ENCODE peak calls at places on chromosomes 16 and 17, in nine cellular contexts. U, H, Y, W, L, I, M, A and S are unnamed samples.
A peak's percentile ranks its signal among the peaks of the same experiment; 100 is the strongest.

GRCh38 chr17:62059394-62059793 is 5.7 kb downstream of the MED13 start:
- DNase-seq in U (no peak), H (no peak), Y (no peak), W (no peak), L (no peak), I (no peak), M (no peak), A (no peak), S (no peak)

GRCh38 chr16:11328172-11329079 is 16.8 kb upstream of the RMI2 start:
- DNase-seq in U (peak; percentile 61), H (peak; percentile 80), Y (peak; percentile 97), W (peak; percentile 92), L (peak; percentile 95), I (peak; percentile 91), M (peak; percentile 28), A (peak; percentile 93), S (peak; percentile 35)

GRCh38 chr16:70267516-70267915 is 15.8 kb upstream of the EXOSC6 start:
- DNase-seq in U (no peak), H (no peak), Y (peak; percentile 55), W (peak; percentile 51), L (no peak), I (no peak), M (peak; percentile 55), A (peak; percentile 33), S (no peak)

GRCh38 chr17:17437461-17437860 is 39.3 kb upstream of the MED9 start:
- DNase-seq in U (no peak), H (no peak), Y (no peak), W (peak; percentile 24), L (no peak), I (no peak), M (no peak), A (no peak), S (no peak)

GRCh38 chr16:66520406-66521194 is 29.3 kb downstream of the TK2 start:
- DNase-seq in U (peak; percentile 47), H (no peak), Y (no peak), W (no peak), L (no peak), I (no peak), M (no peak), A (no peak), S (peak; percentile 43)

GRCh38 chr17:5209396-5209795 is 17.7 kb upstream of the ZNF594 start:
- DNase-seq in U (no peak), H (no peak), Y (peak; percentile 75), W (no peak), L (no peak), I (no peak), M (no peak), A (no peak), S (no peak)

GRCh38 chr17:81197831-81198490 is 24.8 kb downstream of the CEP131 start:
- DNase-seq in U (no peak), H (no peak), Y (no peak), W (no peak), L (no peak), I (no peak), M (no peak), A (no peak), S (no peak)

GRCh38 chr16:60203525-60204124 is 1469.5 kb upstream of the GOT2 start:
- DNase-seq in U (no peak), H (no peak), Y (peak; percentile 2), W (no peak), L (no peak), I (no peak), M (peak; percentile 28), A (no peak), S (no peak)

GRCh38 chr17:48626202-48626469 is at the start of gene HOXB9:
- DNase-seq in U (no peak), H (no peak), Y (peak; percentile 12), W (no peak), L (no peak), I (no peak), M (no peak), A (no peak), S (no peak)

GRCh38 chr16:56643080-56643778 is 4.8 kb downstream of the MT1A start:
- DNase-seq in U (peak; percentile 77), H (peak; percentile 58), Y (no peak), W (peak; percentile 92), L (no peak), I (no peak), M (peak; percentile 39), A (peak; percentile 82), S (peak; percentile 27)

GRCh38 chr16:66377327-66377723 is 10.8 kb downstream of the CDH5 start:
- DNase-seq in U (no peak), H (no peak), Y (no peak), W (no peak), L (no peak), I (no peak), M (no peak), A (no peak), S (no peak)

GRCh38 chr17:51743477-51743876 is 415.0 kb downstream of the CA10 start:
- DNase-seq in U (no peak), H (no peak), Y (no peak), W (no peak), L (no peak), I (no peak), M (no peak), A (no peak), S (no peak)
- TF ChIP-seq CTCF in U (no peak), H (no peak), Y (no peak), W (no peak), L (no peak), I (no peak), M (no peak), A (no peak), S (no peak)

GRCh38 chr17:68512967-68513474 is 791 bp downstream of the PRKAR1A start:
- DNase-seq in U (no peak), H (peak; percentile 22), Y (peak; percentile 43), W (peak; percentile 60), L (no peak), I (no peak), M (peak; percentile 36), A (peak; percentile 75), S (peak; percentile 40)

GRCh38 chr17:68513932-68514331 is 1.7 kb downstream of the PRKAR1A start:
- DNase-seq in U (no peak), H (no peak), Y (no peak), W (no peak), L (no peak), I (no peak), M (no peak), A (no peak), S (no peak)

GRCh38 chr17:68516732-68517131 is 4.5 kb downstream of the PRKAR1A start:
- DNase-seq in U (no peak), H (no peak), Y (peak; percentile 15), W (no peak), L (no peak), I (no peak), M (no peak), A (no peak), S (no peak)

GRCh38 chr17:68515238-68515637 is 3.0 kb downstream of the PRKAR1A start:
- DNase-seq in U (no peak), H (no peak), Y (no peak), W (no peak), L (no peak), I (no peak), M (peak; percentile 26), A (no peak), S (no peak)

GRCh38 chr17:68514809-68515208 is 2.6 kb downstream of the PRKAR1A start:
- DNase-seq in U (no peak), H (no peak), Y (peak; percentile 63), W (no peak), L (no peak), I (no peak), M (no peak), A (no peak), S (no peak)
- H3K36me3 ChIP-seq in U (no peaks in the 10 kb centered on the region), H (no peaks in the 10 kb centered on the region), Y (peaks cover 16% of the 10 kb centered on the region), W (no peaks in the 10 kb centered on the region), L (peaks cover 8% of the 10 kb centered on the region), I (no peaks in the 10 kb centered on the region), M (peaks cover 21% of the 10 kb centered on the region), A (peaks cover 6% of the 10 kb centered on the region), S (peaks cover 18% of the 10 kb centered on the region)

DNA sequence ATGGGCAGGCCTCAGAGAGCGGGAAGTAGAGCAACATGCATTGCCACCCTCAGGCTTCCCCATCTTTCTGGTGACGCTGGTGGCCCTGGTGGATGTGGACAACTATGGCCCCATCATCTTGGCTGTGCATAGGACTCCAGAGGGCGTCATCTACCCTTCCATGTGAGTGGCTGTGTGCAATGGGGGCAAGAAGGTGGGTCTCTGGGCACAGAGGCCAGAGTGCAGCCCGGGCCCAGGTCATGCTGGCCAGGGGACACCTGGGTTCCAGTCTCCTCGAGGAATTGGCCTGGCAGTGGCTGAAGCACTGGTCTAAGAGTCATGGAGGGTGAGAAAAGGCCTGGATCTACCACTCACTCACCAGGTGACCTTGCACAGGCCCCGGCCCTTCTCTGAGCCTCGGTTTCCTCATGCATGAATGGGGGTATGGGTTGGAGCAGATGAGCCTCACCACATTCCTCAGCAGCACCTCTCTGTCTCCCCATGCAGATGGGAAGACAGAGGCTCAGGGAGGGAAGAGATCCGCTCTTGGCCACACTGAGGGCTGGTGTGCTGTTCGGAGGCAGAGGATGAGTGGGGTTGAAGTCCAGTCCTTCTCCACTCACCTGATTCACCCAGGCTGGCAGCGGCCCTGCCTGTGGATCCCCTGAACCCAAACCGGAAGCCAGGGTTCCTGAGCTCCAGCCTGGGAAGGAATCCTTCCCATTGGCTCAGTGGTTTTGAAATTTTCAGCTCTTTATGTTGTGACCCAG is 7.2 kb upstream of the ADGRG3 start:
- DNase-seq in U (no peak), H (no peak), Y (no peak), W (no peak), L (no peak), I (no peak), M (no peak), A (no peak), S (no peak)
- TF ChIP-seq CTCF in U (no peak), H (no peak), Y (no peak), W (no peak), L (no peak), I (no peak), M (no peak), A (no peak), S (no peak)

GRCh38 chr17:75819723-75820410 is 24.3 kb downstream of the UNC13D start:
- DNase-seq in U (no peak), H (no peak), Y (no peak), W (no peak), L (no peak), I (no peak), M (no peak), A (no peak), S (no peak)
- H3K36me3 ChIP-seq in U (peaks cover 9% of the 10 kb centered on the region), H (no peaks in the 10 kb centered on the region), Y (peaks cover 73% of the 10 kb centered on the region), W (no peaks in the 10 kb centered on the region), L (peaks cover 23% of the 10 kb centered on the region), I (no peaks in the 10 kb centered on the region), M (peaks cover 50% of the 10 kb centered on the region), A (peaks cover 67% of the 10 kb centered on the region), S (no peaks in the 10 kb centered on the region)

DNA sequence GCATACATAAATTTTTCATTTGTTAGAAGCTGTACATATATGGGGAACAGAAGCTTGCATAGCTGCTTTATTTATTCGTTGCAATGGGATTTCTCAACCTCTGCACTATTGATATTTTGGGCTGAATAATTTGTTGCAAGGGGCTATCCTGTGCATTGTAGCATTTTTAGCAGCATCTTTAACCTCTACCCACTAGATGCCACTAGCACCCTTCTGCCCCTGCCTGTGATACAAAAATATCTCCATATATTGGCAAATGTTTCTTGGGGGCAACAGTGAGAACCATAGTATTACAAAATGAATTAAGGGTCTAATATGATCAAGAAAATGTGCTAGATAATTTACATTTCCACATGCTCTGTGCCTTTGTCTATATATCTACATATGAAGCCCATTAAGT is 1401.0 kb downstream of the CDH11 start:
- DNase-seq in U (no peak), H (no peak), Y (no peak), W (no peak), L (no peak), I (no peak), M (peak; percentile 5), A (no peak), S (no peak)
- TF ChIP-seq CTCF in U (peak; percentile 25), H (no peak), Y (no peak), W (no peak), L (no peak), I (no peak), M (peak; percentile 49), A (no peak), S (no peak)